ENCODE peak calls at places on chromosomes 5 and 9, in four cellular contexts. C, X, U and S are unnamed samples.

GRCh38 chr5:83441752-83442151 is 29.8 kb upstream of the VCAN start:
- DNase-seq in C (no peak), X (no peak), U (peak), S (no peak)

GRCh38 chr9:132948482-132949050 is 4.2 kb upstream of the TSC1 start:
- DNase-seq in C (no peak), X (no peak), U (no peak), S (no peak)

GRCh38 chr9:111961575-111961974 is 65.0 kb downstream of the UGCG start:
- DNase-seq in C (no peak), X (no peak), U (no peak), S (peak)

GRCh38 chr9:90985631-90986030 is 184.0 kb downstream of the SYK start:
- DNase-seq in C (no peak), X (no peak), U (no peak), S (no peak)

GRCh38 chr5:134738963-134739661 is 764 bp downstream of the CAMLG start:
- DNase-seq in C (peak), X (peak), U (no peak), S (peak)

GRCh38 chr9:137029058-137029922 is 1.3 kb upstream of the ABCA2 start:
- DNase-seq in C (peak), X (peak), U (no peak), S (peak)

GRCh38 chr5:170896779-170897178 is 35.0 kb downstream of the RANBP17 start:
- DNase-seq in C (no peak), X (no peak), U (no peak), S (peak)

GRCh38 chr9:110602281-110602680 is 22.7 kb upstream of the SVEP1 start:
- DNase-seq in C (no peak), X (no peak), U (no peak), S (no peak)

GRCh38 chr9:132162764-132163456 is 1.1 kb downstream of the NTNG2 start:
- DNase-seq in C (no peak), X (no peak), U (no peak), S (no peak)

GRCh38 chr5:78008356-78008967 is 232.3 kb upstream of the TBCA start:
- DNase-seq in C (peak), X (peak), U (no peak), S (peak)

GRCh38 chr5:127858116-127858784 is 155.1 kb downstream of the CCDC192 start:
- DNase-seq in C (no peak), X (no peak), U (no peak), S (no peak)

GRCh38 chr5:3347741-3348140 is 247.9 kb upstream of the IRX1 start:
- DNase-seq in C (no peak), X (no peak), U (no peak), S (no peak)

GRCh38 chr5:95393279-95393678 is 2.1 kb downstream of the FAM81B start:
- DNase-seq in C (no peak), X (no peak), U (no peak), S (no peak)

GRCh38 chr9:2787065-2787464 is 56.8 kb downstream of the PUM3 start:
- DNase-seq in C (no peak), X (no peak), U (no peak), S (no peak)

GRCh38 chr5:134079748-134080581 is 34.5 kb upstream of the TCF7 start:
- DNase-seq in C (no peak), X (no peak), U (no peak), S (no peak)

GRCh38 chr5:1522601-1523479 is 920 bp downstream of the LPCAT1 start:
- DNase-seq in C (no peak), X (peak), U (no peak), S (peak)

GRCh38 chr5:138349842-138350635 is 2.4 kb upstream of the KDM3B start:
- DNase-seq in C (no peak), X (no peak), U (no peak), S (no peak)

GRCh38 chr9:21933865-21934264 is 60.3 kb downstream of the CDKN2A start:
- DNase-seq in C (no peak), X (no peak), U (no peak), S (no peak)

GRCh38 chr9:68653141-68653595 is 51.9 kb upstream of the PIP5K1B start:
- DNase-seq in C (no peak), X (no peak), U (peak), S (no peak)

GRCh38 chr9:21679432-21679831 is 123.0 kb upstream of the MTAP start:
- DNase-seq in C (no peak), X (no peak), U (no peak), S (no peak)

DNA sequence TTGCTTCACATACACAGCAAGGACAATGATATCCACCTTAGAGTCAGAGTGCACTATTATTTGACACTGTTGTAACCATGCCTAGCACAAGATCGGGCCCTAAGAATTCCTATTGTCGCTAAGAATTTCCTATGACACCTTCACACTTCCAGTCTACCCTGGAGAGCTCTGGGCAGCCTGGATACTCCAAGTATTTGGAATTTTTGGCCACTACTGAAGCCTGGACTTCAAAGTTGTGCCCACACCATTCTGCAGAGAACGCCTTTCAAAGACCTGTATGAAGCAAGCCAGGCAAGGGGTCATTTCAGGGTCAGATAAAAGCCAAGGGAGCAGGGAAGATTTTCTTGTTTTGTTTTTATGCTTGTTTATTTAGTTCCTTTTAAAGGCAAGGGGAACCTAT is 179.7 kb downstream of the PAPPA start:
- DNase-seq in C (no peak), X (no peak), U (no peak), S (no peak)
- TF ChIP-seq TARDBP in C (no peak), X (no peak), U (no peak), S (no peak)

GRCh38 chr9:72041775-72042194 is 18.6 kb downstream of the C9orf57 start:
- DNase-seq in C (no peak), X (no peak), U (peak), S (no peak)
- TF ChIP-seq TARDBP in C (no peak), X (no peak), U (no peak), S (no peak)

GRCh38 chr9:36787709-36788108 is 215.0 kb downstream of the MELK start:
- DNase-seq in C (no peak), X (no peak), U (no peak), S (no peak)

GRCh38 chr9:36793277-36793676 is 220.6 kb downstream of the MELK start:
- DNase-seq in C (no peak), X (peak), U (no peak), S (peak)

GRCh38 chr9:36788534-36788933 is 215.8 kb downstream of the MELK start:
- DNase-seq in C (no peak), X (peak), U (no peak), S (peak)

GRCh38 chr9:36789886-36790285 is 217.2 kb downstream of the MELK start:
- DNase-seq in C (no peak), X (no peak), U (no peak), S (no peak)

GRCh38 chr9:36791204-36791948 is 218.7 kb downstream of the MELK start:
- DNase-seq in C (no peak), X (no peak), U (no peak), S (no peak)
- TF ChIP-seq TARDBP in C (no peak), X (no peak), U (no peak), S (no peak)

GRCh38 chr5:98096155-98096554 is 677.3 kb upstream of the RGMB start:
- DNase-seq in C (no peak), X (no peak), U (no peak), S (no peak)
- TF ChIP-seq TARDBP in C (no peak), X (no peak), U (no peak), S (no peak)

GRCh38 chr5:65264420-65264819 is 217.3 kb downstream of the ADAMTS6 start:
- DNase-seq in C (no peak), X (no peak), U (no peak), S (no peak)

GRCh38 chr5:65262590-65263189 is 219.0 kb downstream of the ADAMTS6 start:
- DNase-seq in C (no peak), X (no peak), U (no peak), S (no peak)

GRCh38 chr5:65263291-65263690 is 218.4 kb downstream of the ADAMTS6 start:
- DNase-seq in C (no peak), X (no peak), U (no peak), S (no peak)

GRCh38 chr5:65268520-65268919 is 213.2 kb downstream of the ADAMTS6 start:
- DNase-seq in C (no peak), X (no peak), U (no peak), S (no peak)
- TF ChIP-seq TARDBP in C (no peak), X (no peak), U (no peak), S (no peak)

DNA sequence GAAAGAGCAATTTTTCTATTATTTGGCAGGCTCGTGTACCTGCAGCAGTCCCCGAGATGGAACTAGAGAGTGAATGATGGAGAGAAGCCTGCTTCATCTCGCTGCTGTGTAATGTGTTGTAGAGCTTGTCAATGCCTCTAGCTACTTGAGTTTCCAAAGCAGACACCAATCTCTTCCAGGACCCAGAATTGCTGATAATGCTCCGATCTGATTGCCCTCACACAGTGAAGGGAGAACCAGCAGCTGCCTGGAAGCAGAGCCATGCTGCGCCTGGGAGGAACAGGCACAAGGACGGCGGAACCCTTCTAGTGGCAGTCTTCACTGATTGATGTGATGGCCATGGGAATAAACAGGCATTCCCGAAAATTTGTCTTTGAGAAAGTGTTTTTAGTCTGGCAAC is 288.0 kb downstream of the ICE1 start:
- DNase-seq in C (no peak), X (no peak), U (no peak), S (no peak)
- TF ChIP-seq TARDBP in C (no peak), X (no peak), U (no peak), S (no peak)

DNA sequence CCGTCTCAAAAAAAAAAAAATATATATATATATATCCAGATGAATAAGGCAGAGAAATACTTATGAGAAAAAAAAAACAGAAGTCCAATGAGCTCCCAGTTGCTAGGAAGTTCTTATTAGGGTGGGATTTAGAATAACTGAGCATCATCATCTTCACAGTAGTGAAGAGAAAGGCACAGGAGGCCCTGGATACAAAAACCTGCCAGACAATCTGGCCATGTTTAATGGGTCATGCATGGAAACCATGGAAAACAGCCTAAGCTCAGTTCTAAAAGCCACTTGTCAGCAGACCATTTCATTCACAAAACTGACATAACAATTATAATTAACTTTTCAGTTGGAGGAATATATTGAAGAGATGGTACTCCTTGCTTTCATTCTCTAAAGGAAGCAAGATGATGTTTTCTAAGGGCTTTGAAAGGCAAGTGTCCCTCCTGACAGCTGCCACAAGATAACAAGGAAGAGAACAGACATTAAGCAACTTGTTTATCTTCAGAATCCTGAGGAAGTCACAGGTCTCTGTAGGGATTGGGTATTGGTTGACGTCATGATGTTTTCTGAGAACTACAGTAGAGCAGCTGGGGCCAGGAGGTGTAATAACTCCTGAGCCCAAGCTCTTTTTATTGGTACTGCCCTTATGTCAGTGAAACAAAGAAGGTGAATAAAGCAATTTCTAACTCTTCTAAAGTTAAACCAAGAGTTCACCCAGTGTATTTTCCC is 463.1 kb downstream of the DMAC1 start:
- DNase-seq in C (no peak), X (no peak), U (no peak), S (no peak)
- TF ChIP-seq TARDBP in C (no peak), X (no peak), U (no peak), S (no peak)

GRCh38 chr5:103216137-103216536 is 42.4 kb upstream of the MACIR start:
- DNase-seq in C (no peak), X (no peak), U (no peak), S (no peak)
- TF ChIP-seq TARDBP in C (no peak), X (no peak), U (no peak), S (no peak)